ENCODE peak calls at places on chromosomes 2 and 18, in nine cellular contexts. One of them, this sample, is unnamed.

GRCh38 chr2:178895171-178895570 is 87.9 kb upstream of the TTN start:
- DNase-seq in activated T-helper 1 cell treated with anti-CD3 and anti-CD28 coated beads, Interleukin-2, amount 50 U/mL, for 16 hours: no peak
- DNase-seq in K562: no peak
- DNase-seq in HTR-8/SVneo: no peak
- DNase-seq in EL: no peak
- DNase-seq in A673: no peak
- DNase-seq in AG09309: no peak
- DNase-seq in tibial artery: no peak
- DNase-seq in substantia nigra: no peak
- DNase-seq in this sample: no peak

GRCh38 chr2:120650022-120650644 is 85.5 kb upstream of the GLI2 start:
- DNase-seq in A673: no peak
- DNase-seq in AG09309: no peak
- DNase-seq in EL: no peak
- DNase-seq in HTR-8/SVneo: no peak
- DNase-seq in K562: no peak
- DNase-seq in substantia nigra: no peak
- DNase-seq in activated T-helper 1 cell treated with anti-CD3 and anti-CD28 coated beads, Interleukin-2, amount 50 U/mL, for 16 hours: no peak
- DNase-seq in tibial artery: no peak
- DNase-seq in this sample: no peak

GRCh38 chr2:160506371-160507045 is 12.9 kb upstream of the RBMS1 start:
- DNase-seq in HTR-8/SVneo: no peak
- DNase-seq in activated T-helper 1 cell treated with anti-CD3 and anti-CD28 coated beads, Interleukin-2, amount 50 U/mL, for 16 hours: no peak
- DNase-seq in A673: no peak
- DNase-seq in EL: no peak
- DNase-seq in tibial artery: no peak
- DNase-seq in substantia nigra: no peak
- DNase-seq in AG09309: no peak
- DNase-seq in K562: no peak
- DNase-seq in this sample: no peak

GRCh38 chr2:186748354-186748753 is 54.5 kb downstream of the FAM171B start:
- DNase-seq in EL: no peak
- DNase-seq in AG09309: no peak
- DNase-seq in tibial artery: no peak
- DNase-seq in substantia nigra: no peak
- DNase-seq in A673: no peak
- DNase-seq in HTR-8/SVneo: no peak
- DNase-seq in activated T-helper 1 cell treated with anti-CD3 and anti-CD28 coated beads, Interleukin-2, amount 50 U/mL, for 16 hours: no peak
- DNase-seq in K562: no peak
- DNase-seq in this sample: no peak

GRCh38 chr2:190607014-190607597 is 41.8 kb upstream of the NAB1 start:
- DNase-seq in substantia nigra: no peak
- DNase-seq in AG09309: no peak
- DNase-seq in tibial artery: no peak
- DNase-seq in EL: peak; percentile 88
- DNase-seq in activated T-helper 1 cell treated with anti-CD3 and anti-CD28 coated beads, Interleukin-2, amount 50 U/mL, for 16 hours: no peak
- DNase-seq in K562: peak; percentile 70
- DNase-seq in HTR-8/SVneo: peak; percentile 75
- DNase-seq in A673: no peak
- DNase-seq in this sample: no peak

GRCh38 chr2:165758276-165758675 is 35.8 kb downstream of the GALNT3 start:
- DNase-seq in substantia nigra: no peak
- DNase-seq in activated T-helper 1 cell treated with anti-CD3 and anti-CD28 coated beads, Interleukin-2, amount 50 U/mL, for 16 hours: no peak
- DNase-seq in K562: no peak
- DNase-seq in tibial artery: no peak
- DNase-seq in HTR-8/SVneo: no peak
- DNase-seq in EL: no peak
- DNase-seq in A673: peak; percentile 62
- DNase-seq in AG09309: no peak
- DNase-seq in this sample: no peak

GRCh38 chr2:83282067-83282795 is 1176.8 kb downstream of the SUCLG1 start:
- DNase-seq in EL: no peak
- DNase-seq in activated T-helper 1 cell treated with anti-CD3 and anti-CD28 coated beads, Interleukin-2, amount 50 U/mL, for 16 hours: no peak
- DNase-seq in A673: no peak
- DNase-seq in K562: no peak
- DNase-seq in AG09309: no peak
- DNase-seq in substantia nigra: no peak
- DNase-seq in tibial artery: no peak
- DNase-seq in HTR-8/SVneo: peak; percentile 26
- DNase-seq in this sample: no peak

GRCh38 chr2:132448771-132449170 is 32.2 kb downstream of the GPR39 start:
- DNase-seq in activated T-helper 1 cell treated with anti-CD3 and anti-CD28 coated beads, Interleukin-2, amount 50 U/mL, for 16 hours: no peak
- DNase-seq in tibial artery: peak; percentile 25
- DNase-seq in AG09309: no peak
- DNase-seq in HTR-8/SVneo: peak; percentile 30
- DNase-seq in K562: no peak
- DNase-seq in A673: peak; percentile 65
- DNase-seq in substantia nigra: no peak
- DNase-seq in EL: peak; percentile 45
- DNase-seq in this sample: peak; percentile 54

GRCh38 chr2:23009545-23010149 is 375.3 kb upstream of the KLHL29 start:
- DNase-seq in K562: no peak
- DNase-seq in activated T-helper 1 cell treated with anti-CD3 and anti-CD28 coated beads, Interleukin-2, amount 50 U/mL, for 16 hours: no peak
- DNase-seq in tibial artery: no peak
- DNase-seq in A673: no peak
- DNase-seq in substantia nigra: no peak
- DNase-seq in EL: peak; percentile 32
- DNase-seq in HTR-8/SVneo: peak; percentile 76
- DNase-seq in AG09309: no peak
- DNase-seq in this sample: peak; percentile 80

GRCh38 chr18:58723810-58724602 is 52.7 kb downstream of the MALT1 start:
- DNase-seq in activated T-helper 1 cell treated with anti-CD3 and anti-CD28 coated beads, Interleukin-2, amount 50 U/mL, for 16 hours: no peak
- DNase-seq in EL: no peak
- DNase-seq in HTR-8/SVneo: no peak
- DNase-seq in AG09309: no peak
- DNase-seq in tibial artery: no peak
- DNase-seq in A673: no peak
- DNase-seq in substantia nigra: no peak
- DNase-seq in K562: no peak
- DNase-seq in this sample: peak; percentile 62

GRCh38 chr2:128695646-128696240 is 377.1 kb upstream of the HS6ST1 start:
- DNase-seq in tibial artery: no peak
- DNase-seq in AG09309: no peak
- DNase-seq in substantia nigra: no peak
- DNase-seq in EL: no peak
- DNase-seq in activated T-helper 1 cell treated with anti-CD3 and anti-CD28 coated beads, Interleukin-2, amount 50 U/mL, for 16 hours: no peak
- DNase-seq in HTR-8/SVneo: no peak
- DNase-seq in A673: no peak
- DNase-seq in K562: no peak
- DNase-seq in this sample: no peak

GRCh38 chr2:222364280-222364895 is 60.0 kb upstream of the SGPP2 start:
- DNase-seq in HTR-8/SVneo: no peak
- DNase-seq in substantia nigra: no peak
- DNase-seq in EL: peak; percentile 48
- DNase-seq in K562: no peak
- DNase-seq in A673: peak; percentile 85
- DNase-seq in activated T-helper 1 cell treated with anti-CD3 and anti-CD28 coated beads, Interleukin-2, amount 50 U/mL, for 16 hours: no peak
- DNase-seq in AG09309: no peak
- DNase-seq in tibial artery: no peak
- DNase-seq in this sample: no peak

GRCh38 chr2:4673025-4673489 is 969.7 kb downstream of the DCDC2C start:
- DNase-seq in K562: peak; percentile 22
- DNase-seq in A673: peak; percentile 20
- DNase-seq in tibial artery: no peak
- DNase-seq in EL: no peak
- DNase-seq in HTR-8/SVneo: no peak
- DNase-seq in AG09309: peak; percentile 13
- DNase-seq in activated T-helper 1 cell treated with anti-CD3 and anti-CD28 coated beads, Interleukin-2, amount 50 U/mL, for 16 hours: no peak
- DNase-seq in substantia nigra: no peak
- DNase-seq in this sample: peak; percentile 14

GRCh38 chr2:37201766-37202165 is 5.5 kb downstream of the CEBPZOS start:
- DNase-seq in EL: peak; percentile 30
- DNase-seq in tibial artery: no peak
- DNase-seq in substantia nigra: no peak
- DNase-seq in A673: no peak
- DNase-seq in activated T-helper 1 cell treated with anti-CD3 and anti-CD28 coated beads, Interleukin-2, amount 50 U/mL, for 16 hours: no peak
- DNase-seq in AG09309: no peak
- DNase-seq in K562: no peak
- DNase-seq in HTR-8/SVneo: no peak
- DNase-seq in this sample: no peak

GRCh38 chr2:239223029-239223329 is 177.8 kb downstream of the HDAC4 start:
- DNase-seq in A673: no peak
- DNase-seq in substantia nigra: no peak
- DNase-seq in K562: no peak
- DNase-seq in EL: no peak
- DNase-seq in tibial artery: no peak
- DNase-seq in HTR-8/SVneo: no peak
- DNase-seq in AG09309: no peak
- DNase-seq in activated T-helper 1 cell treated with anti-CD3 and anti-CD28 coated beads, Interleukin-2, amount 50 U/mL, for 16 hours: no peak
- DNase-seq in this sample: no peak

GRCh38 chr2:86234573-86235131 is 35.4 kb downstream of the MRPL35 start:
- DNase-seq in HTR-8/SVneo: no peak
- DNase-seq in A673: no peak
- DNase-seq in activated T-helper 1 cell treated with anti-CD3 and anti-CD28 coated beads, Interleukin-2, amount 50 U/mL, for 16 hours: no peak
- DNase-seq in substantia nigra: no peak
- DNase-seq in EL: no peak
- DNase-seq in tibial artery: no peak
- DNase-seq in AG09309: no peak
- DNase-seq in K562: no peak
- DNase-seq in this sample: no peak

GRCh38 chr2:11079131-11079824 is 76.0 kb upstream of the SLC66A3 start:
- DNase-seq in K562: no peak
- DNase-seq in EL: no peak
- DNase-seq in A673: no peak
- DNase-seq in tibial artery: no peak
- DNase-seq in HTR-8/SVneo: no peak
- DNase-seq in substantia nigra: no peak
- DNase-seq in activated T-helper 1 cell treated with anti-CD3 and anti-CD28 coated beads, Interleukin-2, amount 50 U/mL, for 16 hours: no peak
- DNase-seq in AG09309: no peak
- DNase-seq in this sample: no peak

GRCh38 chr2:29821591-29821990 is 99.8 kb downstream of the ALK start:
- DNase-seq in AG09309: no peak
- DNase-seq in EL: no peak
- DNase-seq in A673: no peak
- DNase-seq in K562: no peak
- DNase-seq in activated T-helper 1 cell treated with anti-CD3 and anti-CD28 coated beads, Interleukin-2, amount 50 U/mL, for 16 hours: no peak
- DNase-seq in tibial artery: no peak
- DNase-seq in substantia nigra: no peak
- DNase-seq in HTR-8/SVneo: no peak
- DNase-seq in this sample: no peak

GRCh38 chr2:219457784-219458369 is 23.2 kb downstream of the SPEG start:
- DNase-seq in A673: no peak
- DNase-seq in activated T-helper 1 cell treated with anti-CD3 and anti-CD28 coated beads, Interleukin-2, amount 50 U/mL, for 16 hours: no peak
- DNase-seq in substantia nigra: no peak
- DNase-seq in EL: no peak
- DNase-seq in HTR-8/SVneo: no peak
- DNase-seq in K562: peak; percentile 26
- DNase-seq in AG09309: no peak
- DNase-seq in tibial artery: no peak
- DNase-seq in this sample: no peak

GRCh38 chr2:186599186-186599778 is 9.4 kb downstream of the ITGAV start:
- DNase-seq in substantia nigra: no peak
- DNase-seq in EL: no peak
- DNase-seq in activated T-helper 1 cell treated with anti-CD3 and anti-CD28 coated beads, Interleukin-2, amount 50 U/mL, for 16 hours: no peak
- DNase-seq in HTR-8/SVneo: no peak
- DNase-seq in K562: no peak
- DNase-seq in tibial artery: no peak
- DNase-seq in AG09309: no peak
- DNase-seq in A673: no peak
- DNase-seq in this sample: no peak

GRCh38 chr2:224142397-224143312 is 103.6 kb upstream of the SERPINE2 start:
- DNase-seq in EL: peak; percentile 65
- DNase-seq in HTR-8/SVneo: peak; percentile 59
- DNase-seq in activated T-helper 1 cell treated with anti-CD3 and anti-CD28 coated beads, Interleukin-2, amount 50 U/mL, for 16 hours: no peak
- DNase-seq in substantia nigra: no peak
- DNase-seq in A673: peak; percentile 76
- DNase-seq in AG09309: peak; percentile 72
- DNase-seq in K562: no peak
- DNase-seq in tibial artery: no peak
- DNase-seq in this sample: peak; percentile 66

GRCh38 chr2:178244812-178245211 is 50.5 kb downstream of the OSBPL6 start:
- DNase-seq in tibial artery: no peak
- DNase-seq in activated T-helper 1 cell treated with anti-CD3 and anti-CD28 coated beads, Interleukin-2, amount 50 U/mL, for 16 hours: no peak
- DNase-seq in A673: no peak
- DNase-seq in EL: no peak
- DNase-seq in HTR-8/SVneo: no peak
- DNase-seq in substantia nigra: no peak
- DNase-seq in AG09309: no peak
- DNase-seq in K562: no peak
- DNase-seq in this sample: no peak

GRCh38 chr2:189082576-189082975 is 97.0 kb downstream of the COL5A2 start:
- DNase-seq in tibial artery: no peak
- DNase-seq in A673: no peak
- DNase-seq in K562: no peak
- DNase-seq in activated T-helper 1 cell treated with anti-CD3 and anti-CD28 coated beads, Interleukin-2, amount 50 U/mL, for 16 hours: no peak
- DNase-seq in EL: peak; percentile 82
- DNase-seq in AG09309: peak; percentile 67
- DNase-seq in HTR-8/SVneo: no peak
- DNase-seq in substantia nigra: no peak
- DNase-seq in this sample: peak; percentile 9

GRCh38 chr18:13112982-13113381 is 105.6 kb upstream of the LDLRAD4 start:
- DNase-seq in K562: peak; percentile 63
- DNase-seq in activated T-helper 1 cell treated with anti-CD3 and anti-CD28 coated beads, Interleukin-2, amount 50 U/mL, for 16 hours: no peak
- DNase-seq in HTR-8/SVneo: no peak
- DNase-seq in A673: peak; percentile 19
- DNase-seq in substantia nigra: no peak
- DNase-seq in tibial artery: no peak
- DNase-seq in AG09309: no peak
- DNase-seq in EL: no peak
- DNase-seq in this sample: peak; percentile 59

GRCh38 chr18:10354241-10354811 is 100.1 kb upstream of the APCDD1 start:
- DNase-seq in A673: no peak
- DNase-seq in tibial artery: no peak
- DNase-seq in EL: no peak
- DNase-seq in K562: no peak
- DNase-seq in HTR-8/SVneo: no peak
- DNase-seq in substantia nigra: peak; percentile 34
- DNase-seq in activated T-helper 1 cell treated with anti-CD3 and anti-CD28 coated beads, Interleukin-2, amount 50 U/mL, for 16 hours: no peak
- DNase-seq in AG09309: no peak
- DNase-seq in this sample: peak; percentile 35

GRCh38 chr2:207012461-207012860 is 73.1 kb downstream of the CPO start:
- DNase-seq in substantia nigra: no peak
- DNase-seq in A673: no peak
- DNase-seq in HTR-8/SVneo: no peak
- DNase-seq in EL: peak; percentile 56
- DNase-seq in activated T-helper 1 cell treated with anti-CD3 and anti-CD28 coated beads, Interleukin-2, amount 50 U/mL, for 16 hours: no peak
- DNase-seq in K562: no peak
- DNase-seq in AG09309: no peak
- DNase-seq in tibial artery: no peak
- DNase-seq in this sample: no peak

GRCh38 chr2:52877703-52878102 is 889.9 kb upstream of the CHAC2 start:
- DNase-seq in activated T-helper 1 cell treated with anti-CD3 and anti-CD28 coated beads, Interleukin-2, amount 50 U/mL, for 16 hours: no peak
- DNase-seq in K562: no peak
- DNase-seq in AG09309: no peak
- DNase-seq in A673: no peak
- DNase-seq in HTR-8/SVneo: no peak
- DNase-seq in substantia nigra: no peak
- DNase-seq in tibial artery: no peak
- DNase-seq in EL: no peak
- DNase-seq in this sample: no peak

GRCh38 chr2:173544621-173545363 is 190.1 kb downstream of the CDCA7 start:
- DNase-seq in A673: no peak
- DNase-seq in AG09309: no peak
- DNase-seq in tibial artery: no peak
- DNase-seq in K562: no peak
- DNase-seq in EL: no peak
- DNase-seq in HTR-8/SVneo: no peak
- DNase-seq in substantia nigra: no peak
- DNase-seq in activated T-helper 1 cell treated with anti-CD3 and anti-CD28 coated beads, Interleukin-2, amount 50 U/mL, for 16 hours: no peak
- DNase-seq in this sample: no peak